ENCODE peak calls at places on chromosomes 2 and 18, in eight cellular contexts. P is SJSA1; L is CD4-positive, alpha-beta memory T cell; C is body of pancreas; A is tibial artery; W is mammary epithelial cell; X is spleen; Z is neural progenitor cell. R is an unnamed sample. For H3K4me1, the result is how much of the 10 kb centered on the place peaks cover.

GRCh38 chr2:38327580-38327979 is 49.5 kb downstream of the ATL2 start:
- DNase-seq in L (no peak), A (no peak), C (no peak), X (no peak), P (no peak), W (no peak), Z (no peak), R (no peak)

GRCh38 chr2:190069936-190070696 is 7.6 kb upstream of the MSTN start:
- DNase-seq in L (no peak), P (peak), X (no peak), A (no peak), Z (peak), C (peak), W (peak), R (peak)

GRCh38 chr2:8003462-8004075 is 678.3 kb upstream of the ID2 start:
- DNase-seq in W (no peak), L (no peak), C (peak), Z (no peak), A (peak), X (no peak), P (peak), R (peak)

GRCh38 chr18:2805970-2806943 is 40.5 kb upstream of the EMILIN2 start:
- DNase-seq in W (no peak), C (no peak), L (no peak), Z (peak), A (no peak), X (no peak), P (peak), R (no peak)

GRCh38 chr2:24611626-24612025 is 120.6 kb downstream of the NCOA1 start:
- DNase-seq in A (no peak), W (no peak), C (no peak), P (no peak), Z (no peak), L (no peak), X (no peak), R (no peak)

GRCh38 chr2:237291138-237291792 is 122.7 kb downstream of the COL6A3 start:
- DNase-seq in C (peak), P (peak), A (peak), Z (no peak), L (no peak), W (peak), X (no peak), R (peak)

GRCh38 chr2:72770879-72771461 is 54.9 kb downstream of the EXOC6B start:
- DNase-seq in C (peak), X (no peak), P (peak), W (peak), Z (peak), A (peak), L (peak), R (peak)

GRCh38 chr2:177712462-177712861 is 319.9 kb downstream of the AGPS start:
- DNase-seq in Z (no peak), P (no peak), X (no peak), A (no peak), L (no peak), C (no peak), W (no peak), R (no peak)

GRCh38 chr2:196131384-196131861 is 40.0 kb downstream of the STK17B start:
- DNase-seq in W (peak), X (no peak), P (peak), C (no peak), A (peak), L (peak), Z (peak), R (peak)

GRCh38 chr2:207254526-207255464 is 89.0 kb upstream of the KLF7 start:
- DNase-seq in C (no peak), Z (no peak), P (no peak), W (peak), L (no peak), A (no peak), X (no peak), R (no peak)

GRCh38 chr18:22346342-22346967 is 71.3 kb downstream of the CTAGE1 start:
- DNase-seq in P (peak), L (peak), C (peak), W (peak), X (no peak), Z (no peak), A (peak), R (peak)

GRCh38 chr18:25284861-25285574 is 66.9 kb downstream of the ZNF521 start:
- DNase-seq in A (no peak), C (no peak), Z (peak), L (no peak), W (no peak), P (no peak), X (no peak), R (no peak)

GRCh38 chr18:58618822-58619553 is 9.9 kb downstream of the ALPK2 start:
- DNase-seq in Z (peak), L (no peak), P (no peak), X (no peak), W (no peak), A (no peak), C (no peak), R (no peak)

GRCh38 chr2:43269074-43269572 is 42.7 kb upstream of the ZFP36L2 start:
- DNase-seq in P (no peak), L (no peak), X (peak), C (peak), Z (peak), W (no peak), A (peak), R (no peak)

GRCh38 chr2:20196053-20196880 is 28.7 kb downstream of the SDC1 start:
- DNase-seq in W (no peak), P (no peak), C (peak), Z (no peak), L (no peak), X (no peak), A (no peak), R (peak)

GRCh38 chr2:137155351-137156104 is 390.2 kb downstream of the THSD7B start:
- DNase-seq in X (no peak), Z (no peak), P (no peak), A (no peak), W (peak), L (no peak), C (no peak), R (no peak)

DNA sequence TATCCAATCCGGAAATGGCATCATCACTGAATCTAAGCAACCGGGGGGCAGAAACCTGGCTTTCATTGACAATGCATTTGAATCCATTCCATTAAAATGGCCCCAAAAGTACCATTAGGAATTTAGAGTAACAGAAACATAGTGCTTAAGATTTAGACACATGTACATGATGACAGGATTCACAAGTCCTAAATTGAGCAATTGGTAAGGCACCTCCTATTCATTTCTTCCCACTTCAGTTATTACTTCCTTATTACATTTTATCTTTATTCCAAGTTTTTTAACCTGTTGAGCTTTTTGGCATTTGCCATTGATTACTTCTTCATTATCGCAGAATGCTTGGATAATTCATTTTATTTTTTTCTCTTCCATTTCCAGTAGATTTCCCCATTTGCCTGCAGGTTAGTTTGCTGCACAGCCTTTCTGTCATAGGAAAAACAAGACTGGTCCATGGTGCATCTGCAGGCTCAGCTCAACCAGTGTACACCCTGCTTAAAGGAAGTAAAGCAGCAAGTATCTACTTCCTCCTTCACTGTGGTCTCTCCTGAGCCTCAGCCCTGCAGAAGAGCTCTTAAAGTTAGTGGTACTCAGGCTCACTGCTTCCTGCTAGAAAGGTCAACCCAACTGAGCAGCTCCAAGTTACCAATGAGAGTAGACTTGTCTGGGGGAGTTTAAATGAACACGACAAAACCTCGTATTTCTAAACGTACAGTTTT is 89.2 kb downstream of the DOCK10 start:
- DNase-seq in C (no peak), A (no peak), X (peak), L (peak), Z (no peak), P (no peak), W (no peak), R (no peak)
- H3K27ac ChIP-seq in C (no peak), A (no peak), X (peak), L (peak), Z (no peak), P (no peak), W (no peak), R (no peak)

GRCh38 chr2:216680951-216681629 is 14.3 kb downstream of the IGFBP5 start:
- DNase-seq in X (peak), P (no peak), L (no peak), A (no peak), C (no peak), W (no peak), Z (no peak), R (no peak)
- H3K4me1 ChIP-seq in X (under half), P (under half), L (under half), A (under half), C (under half), W (under half), Z (under half), R (under half)

DNA sequence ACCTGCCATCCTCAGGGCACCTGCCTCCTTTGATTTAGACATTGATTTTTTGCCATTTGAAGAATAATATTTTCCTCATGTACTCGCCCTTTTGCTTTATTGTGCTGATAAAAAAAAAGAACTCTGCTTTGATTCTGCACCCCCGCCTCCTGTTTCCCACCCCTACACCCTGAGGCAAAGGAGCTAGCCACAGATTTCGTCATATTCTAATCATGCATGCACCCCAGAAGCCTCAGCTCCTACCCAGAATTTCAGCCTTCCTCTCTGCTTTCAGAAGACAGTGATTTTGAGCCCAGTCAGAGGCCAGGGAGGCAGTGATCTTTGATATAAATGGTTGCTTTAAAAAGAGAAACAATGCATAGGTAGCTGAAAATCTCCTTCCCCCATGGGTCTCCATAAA is 329.0 kb downstream of the PTPRM start:
- DNase-seq in X (no peak), P (no peak), C (no peak), A (no peak), Z (no peak), L (no peak), W (peak), R (no peak)
- H3K27ac ChIP-seq in X (no peak), P (no peak), C (no peak), A (peak), Z (peak), L (no peak), W (no peak), R (no peak)

GRCh38 chr2:102117488-102117887 is 25.1 kb upstream of the IL1R1 start:
- DNase-seq in L (no peak), Z (no peak), C (no peak), A (no peak), P (peak), X (no peak), W (no peak), R (peak)
- H3K4me1 ChIP-seq in L (under half), Z (under half), C (half or more), A (under half), P (half or more), X (under half), W (under half), R (under half)

R was measured in prostate gland.